ENCODE peak calls at places on chromosomes 1 and 21, in ten cellular contexts. W is GM23248, B is NT2/D1, C is H9, H is neuronal stem cell, Y is mesenchymal stem cell, Z is PC-3, X is MM.1S, E is HCT116, K is K562. J is an unnamed sample.

GRCh38 chr1:5225687-5226389 is 571.4 kb downstream of the AJAP1 start:
- DNase-seq in H (no peak), X (no peak), Z (no peak), Y (no peak), B (peak; percentile 66), W (no peak), E (no peak), C (peak; percentile 69), K (no peak), J (no peak)

GRCh38 chr21:44300262-44300959 is 558 bp downstream of the PFKL start:
- DNase-seq in Y (peak; percentile 63), K (peak; percentile 97), X (peak; percentile 80), B (no peak), H (no peak), W (peak; percentile 83), C (no peak), Z (peak; percentile 57), E (no peak), J (peak; percentile 94)

GRCh38 chr1:72438270-72438669 is 155.9 kb upstream of the NEGR1 start:
- DNase-seq in H (no peak), X (no peak), W (peak; percentile 55), B (no peak), Y (no peak), C (no peak), E (no peak), K (no peak), Z (no peak), J (no peak)

GRCh38 chr1:169488157-169488556 is 2.4 kb upstream of the SLC19A2 start:
- DNase-seq in B (no peak), W (no peak), H (no peak), E (no peak), Y (no peak), C (no peak), K (no peak), Z (no peak), X (no peak), J (no peak)

GRCh38 chr1:176628775-176629174 is 165.8 kb downstream of the PAPPA2 start:
- DNase-seq in K (no peak), Y (no peak), H (no peak), X (no peak), C (no peak), W (no peak), Z (no peak), B (no peak), E (no peak), J (no peak)

GRCh38 chr21:34635307-34635706 is 20.4 kb upstream of the RCAN1 start:
- DNase-seq in Y (no peak), W (no peak), X (no peak), Z (no peak), B (no peak), K (peak; percentile 67), E (no peak), H (no peak), C (peak; percentile 46), J (no peak)

GRCh38 chr1:60234761-60235160 is 161.2 kb upstream of the C1orf87 start:
- DNase-seq in H (no peak), W (peak; percentile 33), Z (no peak), K (no peak), X (no peak), C (no peak), B (no peak), E (no peak), Y (no peak), J (no peak)

GRCh38 chr1:225840713-225841112 is 30.8 kb downstream of the EPHX1 start:
- DNase-seq in H (no peak), E (no peak), K (no peak), Y (no peak), Z (no peak), B (no peak), W (no peak), X (no peak), C (no peak), J (no peak)

GRCh38 chr1:179187708-179188471 is 41.6 kb downstream of the ABL2 start:
- DNase-seq in E (no peak), Z (no peak), C (no peak), W (no peak), H (no peak), Y (no peak), X (no peak), K (no peak), B (no peak), J (no peak)

GRCh38 chr1:155192346-155193274 is 15.1 kb downstream of the THBS3 start:
- DNase-seq in W (no peak), H (no peak), C (peak; percentile 82), B (no peak), E (no peak), Z (peak; percentile 46), X (no peak), K (peak; percentile 76), Y (no peak), J (peak; percentile 95)

GRCh38 chr1:191350938-191351337 is 807.3 kb upstream of the RGS18 start:
- DNase-seq in Y (no peak), B (no peak), H (no peak), K (no peak), W (no peak), Z (no peak), C (no peak), X (no peak), E (no peak), J (no peak)

GRCh38 chr1:231883382-231883781 is 256.8 kb downstream of the DISC1 start:
- DNase-seq in W (no peak), C (peak; percentile 69), B (no peak), X (no peak), H (no peak), E (no peak), K (no peak), Z (no peak), Y (no peak), J (no peak)

GRCh38 chr21:22575165-22575584 is 1577.0 kb downstream of the NCAM2 start:
- DNase-seq in B (peak; percentile 78), W (no peak), Y (no peak), C (peak; percentile 46), K (peak; percentile 8), E (no peak), H (peak; percentile 62), X (peak; percentile 48), Z (peak; percentile 47), J (no peak)

GRCh38 chr1:34131396-34132160 is 33.5 kb downstream of the CSMD2 start:
- DNase-seq in B (no peak), W (peak; percentile 41), X (no peak), Y (no peak), H (no peak), K (no peak), C (no peak), E (no peak), Z (no peak), J (no peak)

GRCh38 chr1:231189683-231190270 is 27.9 kb downstream of the TRIM67 start:
- DNase-seq in C (no peak), X (no peak), Z (no peak), B (no peak), Y (no peak), E (no peak), W (no peak), K (no peak), H (no peak), J (no peak)

GRCh38 chr1:224739303-224739996 is 123.3 kb downstream of the CNIH3 start:
- DNase-seq in C (no peak), K (no peak), H (no peak), E (no peak), Z (no peak), W (no peak), X (no peak), B (no peak), Y (no peak), J (no peak)
- H3K4me1 ChIP-seq in C (peaks cover 12% of the 10 kb centered on the region), K (no peaks in the 10 kb centered on the region), H (no peaks in the 10 kb centered on the region), E (no peaks in the 10 kb centered on the region), Z (no peaks in the 10 kb centered on the region), W (peaks cover 16% of the 10 kb centered on the region), X (peaks cover 21% of the 10 kb centered on the region), B (peaks cover 9% of the 10 kb centered on the region), Y (no peaks in the 10 kb centered on the region), J (no peaks in the 10 kb centered on the region)

GRCh38 chr1:66685670-66686069 is 66.6 kb upstream of the DYNLT5 start:
- DNase-seq in C (no peak), X (no peak), K (no peak), E (no peak), B (no peak), Z (no peak), Y (no peak), H (no peak), W (peak; percentile 47), J (no peak)

GRCh38 chr1:66685265-66685664 is 67.0 kb upstream of the DYNLT5 start:
- DNase-seq in Y (no peak), H (no peak), W (peak; percentile 17), K (no peak), X (no peak), C (no peak), E (no peak), Z (no peak), B (no peak), J (no peak)

GRCh38 chr1:66687333-66687732 is 64.9 kb upstream of the DYNLT5 start:
- DNase-seq in H (no peak), X (peak; percentile 58), C (no peak), Z (no peak), Y (no peak), B (no peak), K (no peak), E (no peak), W (no peak), J (no peak)

GRCh38 chr1:66684353-66684752 is 67.9 kb upstream of the DYNLT5 start:
- DNase-seq in C (no peak), H (no peak), K (no peak), X (peak; percentile 62), Z (no peak), E (no peak), Y (no peak), B (no peak), W (no peak), J (no peak)

GRCh38 chr1:66686406-66686805 is 65.9 kb upstream of the DYNLT5 start:
- DNase-seq in W (no peak), B (no peak), K (no peak), Z (no peak), X (no peak), Y (no peak), E (no peak), C (no peak), H (no peak), J (no peak)
- H3K9me3 ChIP-seq in W (no peaks in the 10 kb centered on the region), B (peaks cover 19% of the 10 kb centered on the region), K (no peaks in the 10 kb centered on the region), Z (no peaks in the 10 kb centered on the region), X (no peaks in the 10 kb centered on the region), Y (no peaks in the 10 kb centered on the region), E (no peaks in the 10 kb centered on the region), C (no peaks in the 10 kb centered on the region), H (no peaks in the 10 kb centered on the region), J (peaks cover 3% of the 10 kb centered on the region)

GRCh38 chr1:42586016-42586415 is 72.2 kb upstream of the PPIH start:
- DNase-seq in B (no peak), H (no peak), Y (no peak), C (no peak), E (no peak), Z (no peak), W (no peak), K (no peak), X (no peak), J (no peak)
- H3K9ac ChIP-seq in B (no peak overlapping the region), H (no peak overlapping the region), Y (no peak overlapping the region), C (no peak overlapping the region), E (no peak overlapping the region), Z (no peak overlapping the region), W (no peak overlapping the region), K (no peak overlapping the region), X (no peak overlapping the region), J (no peak overlapping the region)

DNA sequence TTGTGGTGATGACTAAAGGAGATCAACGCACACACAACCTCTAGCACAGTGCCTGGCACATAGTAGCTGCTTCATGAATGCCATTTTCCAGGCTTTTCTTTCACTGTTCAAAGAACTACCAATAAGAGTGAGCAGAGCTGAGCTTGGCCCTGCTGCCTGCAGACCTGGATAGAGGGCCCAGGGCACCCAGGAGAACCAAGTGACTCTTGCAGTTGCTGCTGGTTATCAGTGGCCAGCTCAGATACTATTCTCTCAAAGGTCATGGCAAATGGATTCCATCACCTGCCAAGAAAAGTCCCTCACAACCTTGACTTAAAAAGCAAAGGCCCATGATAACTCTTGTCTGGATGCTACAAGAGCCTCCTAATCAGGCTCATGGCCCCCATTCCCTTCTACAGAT is 41.7 kb downstream of the PLPP3 start:
- DNase-seq in E (no peak), C (no peak), X (no peak), Y (no peak), Z (no peak), W (no peak), K (no peak), B (no peak), H (no peak), J (no peak)
- H3K4me1 ChIP-seq in E (no peaks in the 10 kb centered on the region), C (peaks cover 47% of the 10 kb centered on the region), X (no peaks in the 10 kb centered on the region), Y (no peaks in the 10 kb centered on the region), Z (peaks cover 22% of the 10 kb centered on the region), W (no peaks in the 10 kb centered on the region), K (no peaks in the 10 kb centered on the region), B (peaks cover 10% of the 10 kb centered on the region), H (peaks cover 25% of the 10 kb centered on the region), J (peaks cover 23% of the 10 kb centered on the region)